ENCODE peak calls at places on chromosomes 13 and 19, in six cellular contexts. F, P, A, D, E and Q are unnamed samples.

GRCh38 chr13:40233731-40234195 is 432.7 kb downstream of the FOXO1 start:
- DNase-seq in F (no peak), A (no peak), P (no peak), D (no peak), E (no peak), Q (no peak)

GRCh38 chr19:14054721-14055120 is 7.2 kb downstream of the PALM3 start:
- DNase-seq in F (no peak), E (no peak), D (no peak), A (no peak), P (no peak), Q (no peak)

GRCh38 chr13:34640931-34641330 is 301.1 kb upstream of the NBEA start:
- DNase-seq in F (no peak), E (no peak), P (no peak), D (no peak), A (no peak), Q (no peak)

GRCh38 chr13:46119883-46120614 is 15.2 kb upstream of the CPB2 start:
- DNase-seq in A (peak; percentile 48), F (no peak), P (no peak), E (no peak), D (no peak), Q (peak; percentile 89)

GRCh38 chr13:23776698-23777570 is 112.3 kb downstream of the MIPEP start:
- DNase-seq in F (peak; percentile 33), D (peak; percentile 14), A (no peak), E (no peak), P (no peak), Q (no peak)

GRCh38 chr13:54162069-54162468 is 1133.5 kb downstream of the OLFM4 start:
- DNase-seq in D (no peak), F (peak; percentile 19), A (no peak), E (no peak), P (no peak), Q (no peak)

GRCh38 chr13:76836311-76836710 is 49.9 kb downstream of the KCTD12 start:
- DNase-seq in P (no peak), F (no peak), E (no peak), D (no peak), A (peak; percentile 67), Q (no peak)

GRCh38 chr19:11261902-11262839 is at the start of gene DOCK6:
- DNase-seq in A (peak; percentile 48), E (no peak), P (no peak), F (peak; percentile 49), D (peak; percentile 47), Q (no peak)

GRCh38 chr19:12482505-12482886 is 2.1 kb downstream of the ZNF709 start:
- DNase-seq in D (no peak), P (no peak), F (no peak), E (no peak), A (no peak), Q (no peak)

GRCh38 chr13:98004107-98004506 is 50.6 kb downstream of the IPO5 start:
- DNase-seq in A (peak; percentile 69), P (no peak), D (no peak), F (no peak), E (no peak), Q (no peak)

GRCh38 chr13:27007166-27007565 is 164.4 kb downstream of the USP12 start:
- DNase-seq in E (no peak), A (no peak), F (no peak), P (peak; percentile 44), D (no peak), Q (no peak)

GRCh38 chr13:103218253-103218652 is 152.0 kb upstream of the SLC10A2 start:
- DNase-seq in P (no peak), A (no peak), E (no peak), D (no peak), F (no peak), Q (no peak)

GRCh38 chr13:111031531-111031961 is 83.6 kb upstream of the ARHGEF7 start:
- DNase-seq in P (peak; percentile 73), A (peak; percentile 85), F (no peak), D (no peak), E (peak; percentile 88), Q (peak; percentile 97)

GRCh38 chr13:96248103-96248502 is 158.2 kb downstream of the HS6ST3 start:
- DNase-seq in D (no peak), F (no peak), E (no peak), P (no peak), A (no peak), Q (no peak)

GRCh38 chr13:103272770-103273169 is 206.6 kb upstream of the SLC10A2 start:
- DNase-seq in P (no peak), F (no peak), A (no peak), E (no peak), D (no peak), Q (no peak)

GRCh38 chr19:58020985-58021384 is 12.8 kb upstream of the ZSCAN1 start:
- DNase-seq in E (no peak), A (no peak), P (no peak), D (no peak), F (no peak), Q (peak; percentile 33)

GRCh38 chr13:45292176-45292575 is 48.8 kb downstream of the TPT1 start:
- DNase-seq in D (no peak), E (no peak), A (peak; percentile 40), F (no peak), P (no peak), Q (peak; percentile 88)

GRCh38 chr19:46818812-46819211 is 30.4 kb upstream of the SLC1A5 start:
- DNase-seq in D (no peak), F (peak; percentile 85), A (peak; percentile 39), E (no peak), P (no peak), Q (peak; percentile 28)

GRCh38 chr13:68970532-68970931 is 1137.1 kb upstream of the ATXN8OS start:
- DNase-seq in F (no peak), P (no peak), A (no peak), E (no peak), D (no peak), Q (no peak)

GRCh38 chr19:7191946-7192691 is 102.1 kb downstream of the INSR start:
- DNase-seq in D (no peak), F (peak; percentile 66), P (no peak), A (peak; percentile 13), E (no peak), Q (no peak)

GRCh38 chr19:49553451-49554271 is 25.9 kb downstream of the RCN3 start:
- DNase-seq in D (no peak), A (peak; percentile 90), E (peak; percentile 52), F (no peak), P (no peak), Q (peak; percentile 18)

GRCh38 chr19:18939922-18940775 is 868 bp downstream of the HOMER3 start:
- DNase-seq in F (no peak), A (peak; percentile 77), D (no peak), E (no peak), P (no peak), Q (peak; percentile 59)

GRCh38 chr13:81874253-81874652 is 1533.3 kb upstream of the SPRY2 start:
- DNase-seq in P (no peak), D (no peak), E (no peak), F (no peak), A (no peak), Q (no peak)

GRCh38 chr19:6735181-6735891 is 2.0 kb downstream of the GPR108 start:
- DNase-seq in F (no peak), A (peak; percentile 28), E (no peak), D (no peak), P (no peak), Q (no peak)

GRCh38 chr13:66154354-66154753 is 1075.8 kb downstream of the PCDH9 start:
- DNase-seq in F (no peak), E (peak; percentile 5), P (no peak), D (no peak), A (no peak), Q (no peak)

GRCh38 chr19:19459099-19459498 is 53.6 kb downstream of the GATAD2A start:
- DNase-seq in E (no peak), P (no peak), A (peak; percentile 60), F (peak; percentile 28), D (no peak), Q (peak; percentile 12)

GRCh38 chr13:80341771-80342271 is 895 bp upstream of the SPRY2 start:
- DNase-seq in A (peak; percentile 67), E (no peak), D (no peak), P (no peak), F (no peak), Q (no peak)

GRCh38 chr13:44906758-44907157 is 82.5 kb downstream of the NUFIP1 start:
- DNase-seq in D (no peak), P (no peak), F (no peak), A (no peak), E (peak; percentile 46), Q (no peak)

GRCh38 chr13:70191034-70191433 is 82.8 kb upstream of the KLHL1 start:
- DNase-seq in D (no peak), F (no peak), E (no peak), A (no peak), P (no peak), Q (no peak)

GRCh38 chr19:43372462-43372861 is 19.0 kb downstream of the CD177 start:
- DNase-seq in F (no peak), E (no peak), D (no peak), P (no peak), A (peak; percentile 60), Q (no peak)

GRCh38 chr13:77374786-77375185 is 47.9 kb upstream of the MYCBP2 start:
- DNase-seq in P (no peak), D (no peak), F (no peak), A (no peak), E (no peak), Q (no peak)

GRCh38 chr19:45558399-45558878 is 26.2 kb downstream of the OPA3 start:
- DNase-seq in D (peak; percentile 92), P (peak; percentile 29), F (peak; percentile 94), E (no peak), A (peak; percentile 54), Q (no peak)

GRCh38 chr13:98780972-98781869 is 28.7 kb upstream of the SLC15A1 start:
- DNase-seq in P (no peak), E (no peak), D (no peak), A (no peak), F (no peak), Q (no peak)